ENCODE peak calls at places on chromosomes 11 and 22, in six cellular contexts. V is NCI-H1694; C is dorsolateral prefrontal cortex; Z is activated naive CD8-positive, alpha-beta T cell treated with anti-CD3 and anti-CD28 coated beads, Interleukin-2, amount 10 ng/mL, durations not matched to agents 7 days and 5 days; R is RCC 7860; F is NCI-H1417. O is an unnamed sample.

GRCh38 chr11:15202626-15203025 is 87.9 kb downstream of the INSC start:
- DNase-seq in V (no peak), C (no peak), R (no peak), Z (no peak), F (no peak), O (no peak)

GRCh38 chr11:69215216-69215615 is 59.5 kb downstream of the SMIM38 start:
- DNase-seq in V (no peak), C (no peak), Z (no peak), F (no peak), R (no peak), O (no peak)

GRCh38 chr11:97140885-97141494 is 751.2 kb downstream of the JRKL start:
- DNase-seq in C (no peak), F (no peak), R (no peak), Z (no peak), V (no peak), O (no peak)

GRCh38 chr11:119422505-119423416 is at the start of gene THY1:
- DNase-seq in F (no peak), C (peak), R (no peak), Z (no peak), V (no peak), O (no peak)

GRCh38 chr11:64489831-64490441 is 101.1 kb upstream of the SLC22A12 start:
- DNase-seq in C (peak), F (peak), V (peak), Z (peak), R (peak), O (no peak)

GRCh38 chr11:121023848-121024751 is at the start of gene TBCEL:
- DNase-seq in Z (peak), R (peak), F (peak), C (peak), V (peak), O (no peak)

GRCh38 chr11:122310701-122311100 is 194.7 kb upstream of the BLID start:
- DNase-seq in Z (no peak), R (no peak), F (no peak), C (no peak), V (no peak), O (no peak)

GRCh38 chr22:40009231-40009769 is 14.5 kb downstream of the FAM83F start:
- DNase-seq in F (no peak), V (peak), R (peak), C (no peak), Z (no peak), O (no peak)

GRCh38 chr22:18156878-18157713 is 7.1 kb downstream of the USP18 start:
- DNase-seq in C (peak), R (peak), V (peak), F (peak), Z (peak), O (no peak)

GRCh38 chr22:49306632-49306975 is 521.1 kb downstream of the BRD1 start:
- DNase-seq in F (no peak), V (no peak), R (no peak), Z (peak), C (peak), O (no peak)

GRCh38 chr11:16184588-16184987 is 171.8 kb downstream of the SOX6 start:
- DNase-seq in Z (no peak), F (no peak), R (peak), V (no peak), C (no peak), O (peak)

GRCh38 chr22:29308148-29308790 is 1.8 kb downstream of the GAS2L1 start:
- DNase-seq in C (no peak), V (no peak), Z (peak), F (no peak), R (no peak), O (no peak)

GRCh38 chr11:73230931-73231330 is 12.8 kb downstream of the P2RY2 start:
- DNase-seq in R (no peak), V (no peak), Z (peak), C (peak), F (no peak), O (no peak)

GRCh38 chr11:96736591-96736990 is 346.8 kb downstream of the JRKL start:
- DNase-seq in R (no peak), C (no peak), Z (no peak), F (no peak), V (no peak), O (no peak)

GRCh38 chr11:120527111-120527748 is 15.7 kb downstream of the GRIK4 start:
- DNase-seq in R (no peak), F (no peak), V (no peak), Z (no peak), C (no peak), O (no peak)

GRCh38 chr11:73907191-73907590 is 30.4 kb downstream of the PAAF1 start:
- DNase-seq in V (no peak), F (no peak), R (peak), C (no peak), Z (no peak), O (peak)

GRCh38 chr11:91688672-91689071 is 535.9 kb upstream of the FAT3 start:
- DNase-seq in F (no peak), Z (no peak), R (no peak), C (no peak), V (no peak), O (no peak)

GRCh38 chr11:134558258-134558835 is 146.3 kb upstream of the B3GAT1 start:
- DNase-seq in C (no peak), Z (no peak), F (no peak), V (no peak), R (no peak), O (no peak)

GRCh38 chr11:134275188-134275533 is 1.0 kb upstream of the GLB1L3 start:
- DNase-seq in Z (no peak), V (no peak), C (no peak), F (no peak), R (no peak), O (no peak)

GRCh38 chr11:763073-763463 is 14.2 kb downstream of the GATD1 start:
- DNase-seq in R (no peak), V (no peak), C (no peak), Z (no peak), F (peak), O (no peak)

GRCh38 chr11:17221968-17222367 is 14.2 kb upstream of the PIK3C2A start:
- DNase-seq in C (no peak), Z (no peak), R (peak), V (no peak), F (no peak), O (peak)

GRCh38 chr11:109731451-109731850 is 309.5 kb downstream of the C11orf87 start:
- DNase-seq in C (no peak), Z (no peak), V (no peak), F (no peak), R (no peak), O (no peak)

GRCh38 chr11:44805596-44805995 is 78.8 kb downstream of the TSPAN18 start:
- DNase-seq in R (no peak), F (no peak), C (no peak), Z (no peak), V (no peak), O (no peak)

GRCh38 chr11:5688482-5688881 is 1.1 kb upstream of the TRIM22 start:
- DNase-seq in R (no peak), C (no peak), V (no peak), F (no peak), Z (no peak), O (no peak)

GRCh38 chr11:92867913-92868619 is 101.4 kb upstream of the MTNR1B start:
- DNase-seq in V (no peak), F (peak), Z (no peak), R (no peak), C (no peak), O (no peak)

GRCh38 chr11:1479678-1480118 is 6.9 kb downstream of the MOB2 start:
- DNase-seq in V (no peak), C (no peak), R (no peak), F (no peak), Z (no peak), O (no peak)

GRCh38 chr11:32426819-32427615 is 8.3 kb downstream of the WT1 start:
- DNase-seq in R (no peak), V (no peak), C (no peak), F (no peak), Z (no peak), O (no peak)

GRCh38 chr11:116720895-116721294 is 51.9 kb downstream of the BUD13 start:
- DNase-seq in Z (no peak), F (no peak), C (no peak), V (no peak), R (no peak), O (no peak)

GRCh38 chr22:46070215-46070721 is 80.1 kb upstream of the PPARA start:
- DNase-seq in V (no peak), Z (peak), F (no peak), R (no peak), C (no peak), O (no peak)

GRCh38 chr11:124482362-124483147 is 37.1 kb upstream of the OR8B8 start:
- DNase-seq in R (no peak), V (no peak), F (no peak), Z (no peak), C (no peak), O (no peak)

GRCh38 chr22:32100711-32101110 is 57.6 kb downstream of the SLC5A1 start:
- DNase-seq in R (no peak), F (no peak), C (no peak), Z (no peak), V (no peak), O (no peak)

GRCh38 chr11:76782526-76783293 is 446 bp upstream of the TSKU start:
- DNase-seq in R (peak), V (peak), F (peak), C (peak), Z (peak), O (no peak)

GRCh38 chr11:86247608-86248007 is 3.1 kb downstream of the EED start:
- DNase-seq in Z (no peak), F (no peak), R (no peak), V (no peak), C (no peak), O (no peak)

GRCh38 chr11:36373040-36374010 is 77.2 kb downstream of the PRR5L start:
- DNase-seq in F (no peak), Z (no peak), R (peak), C (no peak), V (no peak), O (no peak)

GRCh38 chr11:32893947-32894827 is 1.6 kb downstream of the QSER1 start:
- DNase-seq in F (peak), V (peak), C (no peak), Z (no peak), R (peak), O (peak)

GRCh38 chr11:70881948-70882715 is 370.2 kb downstream of the SHANK2 start:
- DNase-seq in C (no peak), Z (no peak), F (no peak), V (no peak), R (no peak), O (no peak)

O was measured in epithelial cell of proximal tubule.